ENCODE peak calls at places on chromosomes 4 and X, in six cellular contexts. E is lower lobe of right lung; M is stimulated activated CD8-positive, alpha-beta memory T cell treated with anti-CD3 and anti-CD28 coated beads, Interleukin-12 subunit alpha, Interleukin-12 subunit beta, amount 100 ng/mL, for 4 hours; Q is left ventricle myocardium inferior; V is activated CD4-positive, alpha-beta T cell treated with anti-CD3 and anti-CD28 coated beads, Interleukin-2, amount 50 U/mL, for 48 hours; X is B cell. D is an unnamed sample.

GRCh38 chrX:154309041-154309775 is 13.6 kb downstream of the TKTL1 start:
- DNase-seq in E (no peak), M (no peak), Q (no peak), V (no peak), X (no peak), D (no peak)

GRCh38 chrX:29530520-29530919 is 684.8 kb upstream of the MAGEB2 start:
- DNase-seq in E (no peak), M (no peak), Q (no peak), V (no peak), X (no peak), D (no peak)

GRCh38 chrX:150475466-150475865 is 93.0 kb upstream of the MTM1 start:
- DNase-seq in E (no peak), M (no peak), Q (no peak), V (no peak), X (no peak), D (no peak)

GRCh38 chr4:188941524-188942109 is 802.4 kb downstream of the TRIML1 start:
- DNase-seq in E (no peak), M (no peak), Q (no peak), V (no peak), X (no peak), D (no peak)

GRCh38 chr4:123699823-123700822 is 303.5 kb downstream of the SPRY1 start:
- DNase-seq in E (no peak), M (no peak), Q (no peak), V (no peak), X (no peak), D (no peak)

GRCh38 chr4:9954468-9954867 is 66.8 kb downstream of the SLC2A9 start:
- DNase-seq in E (no peak), M (no peak), Q (no peak), V (no peak), X (no peak), D (no peak)

GRCh38 chr4:100076753-100077152 is 113.5 kb downstream of the DDIT4L start:
- DNase-seq in E (no peak), M (no peak), Q (no peak), V (no peak), X (no peak), D (no peak)

GRCh38 chrX:81174286-81174685 is 27.4 kb downstream of the HMGN5 start:
- DNase-seq in E (no peak), M (no peak), Q (no peak), V (no peak), X (no peak), D (no peak)

GRCh38 chrX:16196829-16197228 is 29.5 kb downstream of the MAGEB17 start:
- DNase-seq in E (no peak), M (no peak), Q (no peak), V (no peak), X (no peak), D (no peak)

D was measured in stimulated activated naive CD8-positive, alpha-beta T cell treated with anti-CD3 and anti-CD28 coated beads, Interleukin-15, Interleukin-2, amounts not matched to agents 100 U/mL and 50 U/mL, for 24 hours.